ENCODE peak calls at places on chromosomes 2 and 18, in nine cellular contexts. Y, Q, V, D, K, M, U, I and L are unnamed samples.

GRCh38 chr2:288743-289361 is 961 bp upstream of the ALKAL2 start:
- DNase-seq in M (peak), U (no peak), K (no peak), I (no peak), D (no peak), Y (no peak), Q (peak), V (no peak), L (no peak)

GRCh38 chr18:61901334-61901986 is 8.7 kb upstream of the RNF152 start:
- DNase-seq in Q (peak), D (peak), K (peak), Y (peak), U (no peak), M (peak), I (peak), V (peak), L (peak)

GRCh38 chr2:32810909-32811495 is 135.8 kb upstream of the LTBP1 start:
- DNase-seq in K (no peak), Q (no peak), U (no peak), I (no peak), Y (no peak), D (no peak), V (no peak), M (no peak), L (no peak)

GRCh38 chr2:176193048-176193447 is 4.6 kb downstream of the HOXD1 start:
- DNase-seq in Y (no peak), U (no peak), Q (no peak), D (no peak), I (no peak), K (no peak), M (no peak), V (no peak), L (no peak)

GRCh38 chr2:2272841-2273240 is 58.2 kb downstream of the MYT1L start:
- DNase-seq in Q (no peak), M (no peak), U (no peak), D (no peak), I (no peak), Y (no peak), K (no peak), V (no peak), L (no peak)

GRCh38 chr2:53668624-53669026 is 99.0 kb upstream of the CHAC2 start:
- DNase-seq in K (no peak), U (no peak), M (no peak), D (no peak), Q (no peak), V (no peak), I (no peak), Y (no peak), L (no peak)

GRCh38 chr2:215503381-215503780 is 67.5 kb upstream of the FN1 start:
- DNase-seq in I (no peak), U (no peak), K (no peak), M (no peak), V (no peak), Q (no peak), Y (no peak), D (no peak), L (no peak)

GRCh38 chr2:120453635-120453998 is 107.7 kb downstream of the INHBB start:
- DNase-seq in V (no peak), K (no peak), D (no peak), Q (no peak), I (no peak), Y (peak), M (no peak), U (no peak), L (no peak)

GRCh38 chr2:6054394-6054732 is 362.2 kb downstream of the SOX11 start:
- DNase-seq in M (no peak), V (no peak), Q (no peak), D (no peak), K (no peak), Y (no peak), I (no peak), U (no peak), L (no peak)

GRCh38 chr2:99399795-99400194 is 62.6 kb downstream of the EIF5B start:
- DNase-seq in V (no peak), M (no peak), D (no peak), U (no peak), Y (no peak), I (no peak), K (no peak), Q (no peak), L (no peak)

GRCh38 chr18:42228581-42228980 is 273.5 kb downstream of the PIK3C3 start:
- DNase-seq in D (no peak), K (no peak), V (no peak), I (no peak), U (no peak), Q (no peak), M (no peak), Y (no peak), L (no peak)

GRCh38 chr18:59459352-59460059 is 100.4 kb upstream of the LMAN1 start:
- DNase-seq in M (peak), K (peak), V (peak), I (no peak), Q (no peak), D (peak), U (no peak), Y (peak), L (peak)

GRCh38 chr2:61247204-61247812 is 85.3 kb downstream of the C2orf74 start:
- DNase-seq in Q (no peak), U (no peak), I (no peak), Y (no peak), D (no peak), V (no peak), K (no peak), M (no peak), L (no peak)

GRCh38 chr2:32491346-32491745 is 134.5 kb downstream of the BIRC6 start:
- DNase-seq in D (no peak), M (no peak), K (no peak), U (no peak), Y (no peak), I (no peak), V (no peak), Q (no peak), L (no peak)

GRCh38 chr2:32895424-32895823 is 51.3 kb upstream of the LTBP1 start:
- DNase-seq in Q (no peak), V (no peak), I (no peak), M (no peak), K (no peak), U (no peak), D (no peak), Y (no peak), L (no peak)

GRCh38 chr2:231342111-231342711 is 53.3 kb upstream of the B3GNT7 start:
- DNase-seq in D (no peak), M (no peak), Y (no peak), I (no peak), V (no peak), U (no peak), K (no peak), Q (no peak), L (peak)

GRCh38 chr18:11994708-11995444 is 13.6 kb downstream of the IMPA2 start:
- DNase-seq in Q (peak), U (no peak), D (no peak), K (peak), M (no peak), I (no peak), V (no peak), Y (peak), L (peak)

GRCh38 chr18:45221363-45221762 is 393.9 kb upstream of the SLC14A2 start:
- DNase-seq in K (no peak), V (no peak), U (no peak), Y (no peak), I (no peak), Q (no peak), D (no peak), M (no peak), L (no peak)

GRCh38 chr2:54724560-54725342 is 1.3 kb downstream of the EML6 start:
- DNase-seq in V (no peak), Y (no peak), M (peak), Q (peak), K (no peak), I (no peak), U (no peak), D (no peak), L (peak)

GRCh38 chr2:240513544-240514287 is 44.1 kb downstream of the ANKMY1 start:
- DNase-seq in Q (peak), V (peak), U (no peak), M (peak), I (peak), Y (peak), K (peak), D (peak), L (peak)

GRCh38 chr2:224173210-224173609 is 134.1 kb upstream of the SERPINE2 start:
- DNase-seq in U (no peak), V (no peak), Q (no peak), Y (no peak), K (no peak), M (no peak), D (peak), I (no peak), L (no peak)

GRCh38 chr18:55779711-55780590 is 192.0 kb upstream of the TCF4 start:
- DNase-seq in Q (peak), Y (no peak), M (peak), D (peak), V (no peak), U (no peak), K (no peak), I (no peak), L (no peak)

GRCh38 chr2:149645391-149645790 is 57.8 kb upstream of the MMADHC start:
- DNase-seq in Q (no peak), K (no peak), M (no peak), D (peak), Y (no peak), I (no peak), U (no peak), V (no peak), L (no peak)

GRCh38 chr2:74551942-74552913 is 1.5 kb downstream of the LOXL3 start:
- DNase-seq in D (no peak), V (no peak), K (no peak), I (no peak), Y (no peak), Q (no peak), M (no peak), U (no peak), L (no peak)

GRCh38 chr2:121699421-121700328 is 37.0 kb downstream of the NIFK start:
- DNase-seq in V (peak), I (peak), K (peak), D (peak), Q (no peak), U (no peak), M (no peak), Y (peak), L (peak)

GRCh38 chr2:130327703-130328527 is 14.8 kb upstream of the IMP4 start:
- DNase-seq in Q (peak), K (no peak), I (no peak), D (no peak), U (peak), Y (peak), V (no peak), M (no peak), L (no peak)

GRCh38 chr2:40554665-40555294 is 102.9 kb upstream of the SLC8A1 start:
- DNase-seq in U (peak), I (peak), Y (peak), V (peak), K (peak), D (peak), Q (peak), M (peak), L (peak)

GRCh38 chr2:3405308-3405707 is 25.8 kb downstream of the TRAPPC12 start:
- DNase-seq in Y (no peak), K (no peak), Q (no peak), U (no peak), D (no peak), M (no peak), I (no peak), V (no peak), L (no peak)

GRCh38 chr18:55031979-55032378 is 72.7 kb upstream of the CCDC68 start:
- DNase-seq in M (no peak), V (no peak), K (no peak), Q (no peak), I (no peak), U (no peak), D (no peak), Y (no peak), L (no peak)

GRCh38 chr2:237254369-237254861 is 159.5 kb downstream of the COL6A3 start:
- DNase-seq in K (no peak), V (no peak), Q (no peak), M (no peak), Y (no peak), I (no peak), U (no peak), D (no peak), L (no peak)

GRCh38 chr2:195559431-195559914 is 97.6 kb upstream of the SLC39A10 start:
- DNase-seq in K (no peak), U (peak), I (peak), D (no peak), V (no peak), Q (no peak), M (no peak), Y (no peak), L (peak)

GRCh38 chr2:140457483-140457882 is 1673.3 kb downstream of the LRP1B start:
- DNase-seq in I (no peak), K (no peak), M (no peak), U (no peak), Q (no peak), V (no peak), Y (no peak), D (no peak), L (no peak)

GRCh38 chr2:208017721-208018120 is 7.6 kb downstream of the PLEKHM3 start:
- DNase-seq in Q (no peak), I (no peak), Y (no peak), K (no peak), M (no peak), D (no peak), U (no peak), V (no peak), L (no peak)

GRCh38 chr2:129236601-129237000 is 742.9 kb upstream of the RAB6C start:
- DNase-seq in M (no peak), Y (no peak), U (no peak), D (no peak), Q (no peak), I (no peak), V (no peak), K (no peak), L (no peak)

GRCh38 chr2:7930800-7931635 is 750.8 kb upstream of the ID2 start:
- DNase-seq in K (no peak), Y (no peak), I (no peak), U (no peak), M (no peak), D (no peak), V (no peak), Q (no peak), L (no peak)

GRCh38 chr18:23269931-23270330 is 134.6 kb downstream of the CABLES1 start:
- DNase-seq in D (no peak), Q (no peak), Y (no peak), U (no peak), V (no peak), K (no peak), I (no peak), M (no peak), L (no peak)

GRCh38 chr2:100978582-100979051 is 23.5 kb upstream of the RPL31 start:
- DNase-seq in D (peak), M (no peak), V (no peak), K (no peak), Y (no peak), I (no peak), Q (no peak), U (no peak), L (no peak)
- TF ChIP-seq MAX in D (no peak), M (no peak), V (no peak), K (no peak), Y (no peak), I (no peak), Q (no peak), U (no peak), L (no peak)

GRCh38 chr2:162475661-162476060 is 131.7 kb downstream of the GCA start:
- DNase-seq in V (no peak), U (no peak), I (no peak), Y (no peak), Q (no peak), K (no peak), D (no peak), M (no peak), L (no peak)
- TF ChIP-seq MAX in V (no peak), U (no peak), I (no peak), Y (no peak), Q (no peak), K (no peak), D (no peak), M (no peak), L (no peak)

GRCh38 chr18:49768051-49768391 is 45.3 kb downstream of the ACAA2 start:
- DNase-seq in M (no peak), Q (peak), I (no peak), Y (peak), K (peak), U (peak), V (peak), D (peak), L (peak)
- TF ChIP-seq MAX in M (no peak), Q (no peak), I (no peak), Y (no peak), K (no peak), U (peak), V (no peak), D (no peak), L (no peak)

DNA sequence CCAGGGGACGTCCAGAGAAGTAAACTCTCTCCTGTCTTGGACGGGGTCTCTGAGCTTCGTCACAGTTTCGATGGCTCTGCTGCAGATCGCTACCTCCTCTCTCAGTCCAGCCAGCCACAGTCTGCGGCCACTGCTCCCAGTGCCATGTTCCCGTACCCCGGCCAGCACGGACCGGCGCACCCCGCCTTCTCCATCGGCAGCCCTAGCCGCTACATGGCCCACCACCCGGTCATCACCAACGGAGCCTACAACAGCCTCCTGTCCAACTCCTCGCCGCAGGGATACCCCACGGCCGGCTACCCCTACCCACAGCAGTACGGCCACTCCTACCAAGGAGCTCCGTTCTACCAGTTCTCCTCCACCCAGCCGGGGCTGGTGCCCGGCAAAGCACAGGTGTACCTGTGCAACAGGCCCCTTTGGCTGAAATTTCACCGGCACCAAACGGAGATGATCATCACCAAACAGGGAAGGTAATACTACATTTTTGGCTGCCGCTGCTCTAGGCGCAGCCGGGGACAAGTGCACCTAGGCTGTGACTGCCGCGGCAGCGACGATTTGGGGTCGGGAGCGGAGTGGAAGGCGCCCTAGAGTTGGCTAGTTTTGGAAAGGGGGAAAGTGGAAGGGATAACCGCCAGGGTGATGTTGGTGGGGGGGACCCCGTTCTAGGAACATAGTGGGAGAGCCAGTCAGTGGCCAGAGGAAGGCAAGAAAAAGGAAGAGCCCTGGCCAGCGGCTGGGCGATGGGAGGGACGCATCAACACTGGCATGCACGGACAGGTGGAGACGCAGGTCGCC is 733 bp downstream of the TBR1 start:
- DNase-seq in V (no peak), U (no peak), M (peak), I (no peak), Q (peak), D (no peak), K (no peak), Y (no peak), L (no peak)
- TF ChIP-seq MAX in V (no peak), U (no peak), M (no peak), I (no peak), Q (no peak), D (no peak), K (no peak), Y (no peak), L (no peak)

GRCh38 chr18:32091325-32091723 is 350 bp upstream of the RNF138 start:
- DNase-seq in D (no peak), V (no peak), I (no peak), K (no peak), M (no peak), Y (no peak), Q (no peak), U (no peak), L (no peak)

GRCh38 chr18:32091724-32092421 is at the start of gene RNF138:
- DNase-seq in Q (peak), D (peak), V (peak), I (peak), M (peak), K (peak), U (peak), Y (peak), L (peak)

GRCh38 chr18:32083781-32084180 is 7.9 kb upstream of the RNF138 start:
- DNase-seq in U (no peak), D (no peak), V (no peak), I (no peak), Y (no peak), Q (no peak), M (no peak), K (no peak), L (no peak)

GRCh38 chr18:32081881-32082280 is 9.8 kb upstream of the RNF138 start:
- DNase-seq in I (no peak), U (no peak), Y (no peak), K (no peak), M (no peak), D (peak), V (no peak), Q (no peak), L (no peak)

DNA sequence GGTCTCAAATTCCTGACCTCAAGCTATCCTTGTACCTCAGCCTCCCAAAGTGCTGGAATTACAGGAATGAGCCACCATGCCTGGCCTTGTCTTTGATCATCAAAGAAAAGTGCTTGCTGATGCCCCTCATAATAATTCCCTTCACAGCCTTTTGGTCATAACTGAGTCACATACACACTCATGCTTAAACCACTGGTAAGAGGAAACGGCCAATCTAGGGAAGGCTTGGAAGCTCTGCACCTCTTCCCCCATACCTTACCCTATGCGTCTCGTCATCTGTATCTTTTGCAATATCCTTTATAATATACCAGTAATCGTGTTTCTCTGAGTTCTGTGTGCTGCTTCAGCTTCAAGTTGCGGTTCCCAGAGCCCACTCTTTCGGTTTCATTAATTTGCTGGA is 4.8 kb upstream of the RNF138 start:
- DNase-seq in Y (no peak), M (no peak), U (no peak), K (no peak), D (no peak), V (peak), I (no peak), Q (no peak), L (peak)
- TF ChIP-seq MAX in Y (no peak), M (no peak), U (no peak), K (no peak), D (no peak), V (no peak), I (no peak), Q (no peak), L (no peak)

GRCh38 chr2:201909348-201909747 is 103.0 kb downstream of the CDK15 start:
- DNase-seq in Q (no peak), U (no peak), I (no peak), M (no peak), K (peak), Y (no peak), D (no peak), V (no peak), L (no peak)

GRCh38 chr2:201911372-201911771 is 105.0 kb downstream of the CDK15 start:
- DNase-seq in U (no peak), Q (no peak), K (no peak), V (no peak), I (no peak), M (no peak), D (no peak), Y (no peak), L (no peak)

GRCh38 chr2:201909961-201910361 is 103.6 kb downstream of the CDK15 start:
- DNase-seq in I (peak), K (no peak), V (no peak), D (no peak), Y (no peak), M (no peak), Q (no peak), U (no peak), L (peak)

GRCh38 chr2:201907128-201907886 is 101.0 kb downstream of the CDK15 start:
- DNase-seq in U (no peak), I (no peak), V (no peak), Y (no peak), M (no peak), Q (no peak), K (no peak), D (no peak), L (peak)

DNA sequence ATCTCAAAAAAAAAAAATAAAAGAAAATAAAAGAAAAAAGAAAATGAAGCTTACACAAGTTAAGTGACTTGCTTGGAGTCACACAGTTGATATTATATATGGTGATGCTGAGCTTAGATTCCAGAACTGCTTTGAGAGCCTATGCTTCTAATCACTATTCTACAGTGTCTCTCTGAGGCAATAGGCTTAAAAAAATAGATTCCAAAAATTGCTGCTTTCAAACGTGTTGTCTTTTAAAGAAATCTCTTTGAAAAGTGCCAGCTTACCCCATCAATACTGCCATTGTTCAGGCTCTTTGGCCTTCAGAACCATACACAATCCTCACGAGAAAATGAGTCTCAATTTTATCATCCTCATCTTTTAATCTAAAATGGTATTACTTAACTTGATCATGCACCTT is 102.6 kb downstream of the CDK15 start:
- DNase-seq in Y (no peak), M (no peak), Q (no peak), D (no peak), K (no peak), I (no peak), U (no peak), V (no peak), L (no peak)
- TF ChIP-seq MAX in Y (no peak), M (no peak), Q (no peak), D (no peak), K (no peak), I (no peak), U (no peak), V (no peak), L (no peak)